ENCODE peak calls at places on chromosomes 6 and 20, in seven cellular contexts. J is NCI-H146; O is epithelial cell of esophagus; L is activated CD4-positive, alpha-beta T cell treated with anti-CD3 and anti-CD28 coated beads, Interleukin-2, amount 50 U/mL, for 48 hours; G is stromal cell of bone marrow; W is cardiac muscle cell; N is HuH-7.5. T is an unnamed sample.

GRCh38 chr6:142943746-142944125 is 1.2 kb downstream of the HIVEP2 start:
- DNase-seq in J (no peak), O (peak; percentile 47), L (peak; percentile 32), G (no peak), W (peak; percentile 62), N (no peak), T (peak; percentile 38)

GRCh38 chr20:43508106-43508505 is 609 bp downstream of the L3MBTL1 start:
- DNase-seq in J (no peak), O (no peak), L (no peak), G (no peak), W (no peak), N (peak; percentile 57), T (no peak)

GRCh38 chr6:3383525-3383924 is 73.3 kb downstream of the SLC22A23 start:
- DNase-seq in J (no peak), O (peak; percentile 54), L (no peak), G (no peak), W (peak; percentile 44), N (no peak), T (peak; percentile 88)

GRCh38 chr6:70894001-70894400 is 62.9 kb downstream of the B3GAT2 start:
- DNase-seq in J (no peak), O (no peak), L (no peak), G (no peak), W (no peak), N (no peak), T (no peak)

GRCh38 chr20:49187330-49188100 is 619 bp downstream of the STAU1 start:
- DNase-seq in J (peak; percentile 70), O (peak; percentile 15), L (peak; percentile 47), G (no peak), W (peak; percentile 4), N (peak; percentile 25), T (no peak)

GRCh38 chr6:18307006-18307405 is 42.7 kb upstream of the DEK start:
- DNase-seq in J (no peak), O (peak; percentile 75), L (no peak), G (no peak), W (peak; percentile 19), N (no peak), T (no peak)

GRCh38 chr6:31352497-31353368 is 4.2 kb downstream of the HLA-B start:
- DNase-seq in J (no peak), O (no peak), L (no peak), G (no peak), W (no peak), N (no peak), T (no peak)

GRCh38 chr6:47138046-47138445 is 95.9 kb upstream of the ADGRF1 start:
- DNase-seq in J (no peak), O (peak; percentile 26), L (no peak), G (no peak), W (no peak), N (no peak), T (no peak)

GRCh38 chr6:139129284-139129683 is 5.6 kb upstream of the HECA start:
- DNase-seq in J (no peak), O (no peak), L (no peak), G (peak; percentile 93), W (peak; percentile 83), N (no peak), T (no peak)

GRCh38 chr6:28336284-28337024 is 506 bp upstream of the ZSCAN31 start:
- DNase-seq in J (peak; percentile 58), O (peak; percentile 37), L (peak; percentile 9), G (no peak), W (peak; percentile 58), N (no peak), T (peak; percentile 44)

GRCh38 chr20:53750827-53751393 is 157.3 kb upstream of the ZNF217 start:
- DNase-seq in J (no peak), O (no peak), L (peak; percentile 29), G (no peak), W (peak; percentile 77), N (no peak), T (no peak)

GRCh38 chr6:167493961-167494697 is 169.2 kb downstream of the TTLL2 start:
- DNase-seq in J (no peak), O (no peak), L (no peak), G (no peak), W (peak; percentile 77), N (no peak), T (no peak)

GRCh38 chr6:140140891-140141290 is 766.4 kb upstream of the CITED2 start:
- DNase-seq in J (no peak), O (no peak), L (no peak), G (no peak), W (no peak), N (no peak), T (no peak)

GRCh38 chr6:36700071-36700811 is 2.6 kb downstream of the RAB44 start:
- DNase-seq in J (no peak), O (no peak), L (no peak), G (no peak), W (no peak), N (no peak), T (no peak)

GRCh38 chr6:99746261-99746895 is 139.7 kb downstream of the PRDM13 start:
- DNase-seq in J (peak; percentile 55), O (peak; percentile 82), L (peak; percentile 31), G (peak; percentile 49), W (peak; percentile 85), N (no peak), T (peak; percentile 48)

GRCh38 chr6:44580901-44581300 is 193.4 kb downstream of the CDC5L start:
- DNase-seq in J (no peak), O (no peak), L (no peak), G (peak; percentile 44), W (peak; percentile 91), N (no peak), T (no peak)

GRCh38 chr6:31402324-31403282 is 792 bp upstream of the MICA start:
- DNase-seq in J (no peak), O (peak; percentile 53), L (peak; percentile 42), G (no peak), W (peak; percentile 23), N (no peak), T (no peak)

GRCh38 chr6:81534934-81535465 is 217.5 kb downstream of the TENT5A start:
- DNase-seq in J (no peak), O (no peak), L (no peak), G (no peak), W (no peak), N (no peak), T (no peak)

GRCh38 chr6:31834704-31835375 is 7.3 kb downstream of the HSPA1B start:
- DNase-seq in J (peak; percentile 82), O (no peak), L (peak; percentile 76), G (no peak), W (no peak), N (peak; percentile 54), T (peak; percentile 77)

GRCh38 chr6:144574796-144575195 is 289.7 kb downstream of the UTRN start:
- DNase-seq in J (no peak), O (peak; percentile 60), L (no peak), G (no peak), W (no peak), N (no peak), T (no peak)

GRCh38 chr20:17441745-17442144 is 89.4 kb downstream of the BFSP1 start:
- DNase-seq in J (no peak), O (no peak), L (no peak), G (no peak), W (no peak), N (no peak), T (no peak)

GRCh38 chr20:58045156-58045555 is 183.3 kb downstream of the ANKRD60 start:
- DNase-seq in J (no peak), O (no peak), L (no peak), G (no peak), W (no peak), N (no peak), T (no peak)

GRCh38 chr6:127641905-127642304 is 64.9 kb downstream of the C6orf58 start:
- DNase-seq in J (peak; percentile 57), O (peak; percentile 53), L (peak; percentile 1), G (peak; percentile 22), W (peak; percentile 51), N (peak; percentile 20), T (peak; percentile 26)